ENCODE peak calls at places on chromosome 10, in eight cellular contexts. M is prostate gland; I is pancreas; A is colonic mucosa; W is HFFc6; D is CD8-positive, alpha-beta T cell; E is choroid plexus epithelial cell; Y is CD4-positive, alpha-beta T cell. B is an unnamed sample.

GRCh38 chr10:132851451-132851850 is 65.5 kb upstream of the NKX6-2 start:
- DNase-seq in M (no peak), I (no peak), A (peak; percentile 12), W (no peak), D (no peak), E (no peak), Y (no peak), B (no peak)

GRCh38 chr10:132627736-132628512 is 90.3 kb downstream of the INPP5A start:
- DNase-seq in M (no peak), I (no peak), A (no peak), W (peak; percentile 16), D (no peak), E (peak; percentile 58), Y (no peak), B (no peak)

GRCh38 chr10:75347211-75347610 is 54.4 kb downstream of the ZNF503 start:
- DNase-seq in M (no peak), I (no peak), A (peak; percentile 8), W (no peak), D (no peak), E (no peak), Y (no peak), B (no peak)

GRCh38 chr10:69292449-69292848 is 14.2 kb downstream of the HK1 start:
- DNase-seq in M (no peak), I (no peak), A (no peak), W (no peak), D (no peak), E (no peak), Y (no peak), B (no peak)

GRCh38 chr10:128173383-128173782 is 47.2 kb upstream of the MKI67 start:
- DNase-seq in M (no peak), I (no peak), A (no peak), W (peak; percentile 11), D (no peak), E (peak; percentile 40), Y (no peak), B (no peak)

GRCh38 chr10:88987243-88987726 is 3.3 kb upstream of the FAS start:
- DNase-seq in M (no peak), I (no peak), A (no peak), W (no peak), D (no peak), E (peak; percentile 68), Y (no peak), B (no peak)

GRCh38 chr10:131641898-131642297 is 258.9 kb upstream of the PPP2R2D start:
- DNase-seq in M (no peak), I (no peak), A (no peak), W (no peak), D (no peak), E (no peak), Y (no peak), B (no peak)

GRCh38 chr10:43198682-43199005 is 60.4 kb downstream of the CSGALNACT2 start:
- DNase-seq in M (no peak), I (no peak), A (no peak), W (no peak), D (no peak), E (no peak), Y (no peak), B (no peak)

GRCh38 chr10:21145751-21146445 is 248.8 kb upstream of the NEBL start:
- DNase-seq in M (no peak), I (no peak), A (no peak), W (no peak), D (no peak), E (no peak), Y (no peak), B (no peak)

GRCh38 chr10:90162464-90162863 is 461.1 kb downstream of the KIF20B start:
- DNase-seq in M (no peak), I (no peak), A (no peak), W (no peak), D (no peak), E (peak; percentile 74), Y (no peak), B (no peak)

GRCh38 chr10:77983384-77984341 is 45.7 kb downstream of the POLR3A start:
- DNase-seq in M (no peak), I (no peak), A (no peak), W (peak; percentile 89), D (no peak), E (peak; percentile 44), Y (no peak), B (peak; percentile 62)

GRCh38 chr10:103203466-103203865 is 10.4 kb upstream of the NT5C2 start:
- DNase-seq in M (no peak), I (no peak), A (no peak), W (no peak), D (no peak), E (no peak), Y (no peak), B (no peak)

GRCh38 chr10:58435297-58435696 is 50.1 kb downstream of the TFAM start:
- DNase-seq in M (no peak), I (no peak), A (no peak), W (peak; percentile 98), D (no peak), E (peak; percentile 99), Y (no peak), B (no peak)

GRCh38 chr10:7354330-7355047 is 56.3 kb downstream of the SFMBT2 start:
- DNase-seq in M (peak; percentile 49), I (no peak), A (no peak), W (no peak), D (no peak), E (peak; percentile 47), Y (no peak), B (no peak)

GRCh38 chr10:23540401-23540800 is 101.5 kb downstream of the OTUD1 start:
- DNase-seq in M (no peak), I (no peak), A (no peak), W (no peak), D (peak; percentile 18), E (no peak), Y (no peak), B (no peak)

GRCh38 chr10:24551161-24551560 is 172.5 kb downstream of the ARHGAP21 start:
- DNase-seq in M (no peak), I (no peak), A (peak; percentile 60), W (no peak), D (no peak), E (no peak), Y (no peak), B (no peak)

GRCh38 chr10:108597657-108598319 is 1325.5 kb downstream of the XPNPEP1 start:
- DNase-seq in M (no peak), I (no peak), A (no peak), W (peak; percentile 17), D (no peak), E (no peak), Y (no peak), B (no peak)

GRCh38 chr10:100104300-100104699 is 22.6 kb upstream of the CPN1 start:
- DNase-seq in M (no peak), I (no peak), A (no peak), W (no peak), D (no peak), E (no peak), Y (no peak), B (no peak)

GRCh38 chr10:100106865-100107264 is 25.2 kb upstream of the CPN1 start:
- DNase-seq in M (no peak), I (no peak), A (no peak), W (no peak), D (no peak), E (no peak), Y (no peak), B (no peak)

GRCh38 chr10:100103581-100103980 is 21.9 kb upstream of the CPN1 start:
- DNase-seq in M (no peak), I (no peak), A (no peak), W (no peak), D (no peak), E (peak; percentile 86), Y (no peak), B (no peak)

GRCh38 chr10:100101526-100102076 is 19.9 kb upstream of the CPN1 start:
- DNase-seq in M (no peak), I (no peak), A (peak; percentile 47), W (peak; percentile 5), D (no peak), E (peak; percentile 6), Y (no peak), B (no peak)

GRCh38 chr10:100100651-100101525 is 19.2 kb upstream of the CPN1 start:
- DNase-seq in M (no peak), I (no peak), A (no peak), W (peak; percentile 63), D (no peak), E (peak; percentile 57), Y (no peak), B (no peak)
- TF ChIP-seq CTCF in M (no peak), I (no peak), A (no peak), W (peak; percentile 71), D (no peak), E (peak; percentile 45), Y (no peak), B (peak; percentile 14)

DNA sequence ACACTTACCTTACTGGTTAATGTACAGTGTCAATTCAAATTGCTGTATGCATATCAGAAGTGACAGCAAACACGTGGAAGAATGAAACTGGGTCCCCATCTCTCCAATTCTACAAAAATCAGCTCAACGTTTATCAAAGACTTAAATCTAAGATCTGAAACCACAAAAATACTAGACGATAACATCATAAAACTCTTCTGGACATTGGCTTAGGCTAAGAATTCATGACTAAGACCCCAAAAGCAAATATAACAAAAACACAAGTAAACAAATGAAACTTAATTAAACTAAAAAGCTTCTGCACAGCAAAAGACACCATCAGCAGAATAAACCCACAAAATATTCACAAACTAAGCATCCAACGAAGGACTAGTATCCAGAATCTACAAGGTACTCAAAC is 35.9 kb upstream of the PFKP start:
- DNase-seq in M (no peak), I (no peak), A (no peak), W (no peak), D (no peak), E (no peak), Y (no peak), B (no peak)
- TF ChIP-seq CTCF in M (no peak), I (no peak), A (no peak), W (no peak), D (no peak), E (no peak), Y (no peak), B (no peak)

GRCh38 chr10:122280977-122281376 is 9.9 kb downstream of the BTBD16 start:
- DNase-seq in M (no peak), I (no peak), A (no peak), W (no peak), D (no peak), E (no peak), Y (no peak), B (no peak)

GRCh38 chr10:122281751-122282150 is 10.7 kb downstream of the BTBD16 start:
- DNase-seq in M (no peak), I (no peak), A (no peak), W (no peak), D (no peak), E (no peak), Y (no peak), B (no peak)

GRCh38 chr10:122280156-122280555 is 9.1 kb downstream of the BTBD16 start:
- DNase-seq in M (no peak), I (no peak), A (no peak), W (no peak), D (no peak), E (no peak), Y (no peak), B (no peak)

GRCh38 chr10:122277737-122278136 is 6.6 kb downstream of the BTBD16 start:
- DNase-seq in M (no peak), I (no peak), A (no peak), W (no peak), D (no peak), E (no peak), Y (no peak), B (no peak)

GRCh38 chr10:122279725-122280141 is 8.6 kb downstream of the BTBD16 start:
- DNase-seq in M (no peak), I (no peak), A (no peak), W (peak; percentile 55), D (no peak), E (peak; percentile 85), Y (no peak), B (no peak)
- TF ChIP-seq CTCF in M (peak; percentile 48), I (no peak), A (peak; percentile 47), W (peak; percentile 82), D (no peak), E (peak; percentile 96), Y (no peak), B (peak; percentile 45)

GRCh38 chr10:61271127-61271780 is 181.9 kb downstream of the TMEM26 start:
- DNase-seq in M (no peak), I (no peak), A (no peak), W (peak; percentile 64), D (no peak), E (peak; percentile 93), Y (no peak), B (no peak)
- TF ChIP-seq CTCF in M (peak; percentile 42), I (no peak), A (no peak), W (peak; percentile 52), D (no peak), E (peak; percentile 49), Y (no peak), B (no peak)